ENCODE peak calls at places on chromosomes 12 and 14, in four cellular contexts. F, S, X and A are unnamed samples.

GRCh38 chr12:93387780-93388179 is 10.1 kb downstream of the NUDT4 start:
- DNase-seq in F (no peak), S (no peak), X (peak), A (no peak)

GRCh38 chr12:10959777-10960176 is 20.7 kb upstream of the TAS2R14 start:
- DNase-seq in F (no peak), S (no peak), X (no peak), A (no peak)

GRCh38 chr14:91911474-91912032 is 35.9 kb downstream of the FBLN5 start:
- DNase-seq in F (no peak), S (peak), X (no peak), A (no peak)

GRCh38 chr14:94392510-94392935 is 4.1 kb upstream of the SERPINA1 start:
- DNase-seq in F (no peak), S (no peak), X (no peak), A (peak)

GRCh38 chr12:24500466-24501232 is 448.3 kb downstream of the BCAT1 start:
- DNase-seq in F (no peak), S (no peak), X (no peak), A (no peak)

GRCh38 chr12:58359084-58359483 is 417.7 kb downstream of the ATP23 start:
- DNase-seq in F (no peak), S (no peak), X (no peak), A (no peak)

GRCh38 chr14:100649173-100649519 is 61.9 kb upstream of the BEGAIN start:
- DNase-seq in F (no peak), S (no peak), X (no peak), A (no peak)

GRCh38 chr12:130655881-130656280 is 60.2 kb downstream of the RIMBP2 start:
- DNase-seq in F (no peak), S (no peak), X (no peak), A (no peak)

GRCh38 chr12:102067574-102068258 is 5.9 kb upstream of the WASHC3 start:
- DNase-seq in F (no peak), S (no peak), X (no peak), A (no peak)

GRCh38 chr14:66965831-66966230 is 223.4 kb upstream of the GARIN2 start:
- DNase-seq in F (no peak), S (no peak), X (no peak), A (no peak)

GRCh38 chr14:103118663-103119404 is 4.4 kb upstream of the TNFAIP2 start:
- DNase-seq in F (no peak), S (no peak), X (no peak), A (peak)

GRCh38 chr14:95948608-95949007 is 72.0 kb downstream of the TUNAR start:
- DNase-seq in F (no peak), S (peak), X (no peak), A (no peak)

GRCh38 chr12:131229426-131230339 is 276.0 kb downstream of the ADGRD1 start:
- DNase-seq in F (no peak), S (no peak), X (no peak), A (no peak)

GRCh38 chr12:50764116-50764860 is 387 bp downstream of the ATF1 start:
- DNase-seq in F (peak), S (peak), X (peak), A (no peak)

GRCh38 chr12:48979602-48980388 is 1.7 kb downstream of the WNT1 start:
- DNase-seq in F (no peak), S (no peak), X (no peak), A (peak)

GRCh38 chr14:103905861-103906456 is 22.3 kb upstream of the TDRD9 start:
- DNase-seq in F (no peak), S (no peak), X (no peak), A (no peak)

GRCh38 chr14:67623114-67623513 is 3.4 kb downstream of the ARG2 start:
- DNase-seq in F (no peak), S (no peak), X (no peak), A (no peak)

GRCh38 chr12:122067966-122068365 is 10.6 kb upstream of the MLXIP start:
- DNase-seq in F (no peak), S (no peak), X (no peak), A (peak)